ENCODE peak calls at places on chromosome 4, in five cellular contexts. B is K562, F is SK-N-SH, N is GM12878, H is HepG2. R is an unnamed sample.
A peak's percentile ranks its signal among the peaks of the same experiment; 100 is the strongest.

GRCh38 chr4:2699534-2699933 is 56.6 kb downstream of the TNIP2 start:
- DNase-seq in B (no peak), F (no peak), N (no peak), H (no peak), R (no peak)

GRCh38 chr4:88939697-88940096 is 117.3 kb downstream of the FAM13A start:
- DNase-seq in B (no peak), F (no peak), N (no peak), H (no peak), R (no peak)

GRCh38 chr4:125975861-125976397 is 661.2 kb downstream of the FAT4 start:
- DNase-seq in B (no peak), F (no peak), N (no peak), H (no peak), R (no peak)

GRCh38 chr4:26717332-26717731 is 133.4 kb downstream of the TBC1D19 start:
- DNase-seq in B (no peak), F (no peak), N (no peak), H (no peak), R (no peak)

GRCh38 chr4:2767046-2767704 is 11.0 kb upstream of the TNIP2 start:
- DNase-seq in B (no peak), F (peak; percentile 29), N (no peak), H (no peak), R (no peak)

GRCh38 chr4:15777697-15778096 is 431 bp upstream of the CD38 start:
- DNase-seq in B (no peak), F (no peak), N (no peak), H (no peak), R (no peak)

GRCh38 chr4:122759639-122760310 is 27.3 kb downstream of the BBS12 start:
- DNase-seq in B (no peak), F (no peak), N (no peak), H (no peak), R (no peak)

GRCh38 chr4:1049591-1049905 is 38.1 kb downstream of the FGFRL1 start:
- DNase-seq in B (no peak), F (peak; percentile 51), N (no peak), H (no peak), R (no peak)

GRCh38 chr4:52234539-52235174 is 183.6 kb downstream of the SPATA18 start:
- DNase-seq in B (no peak), F (peak; percentile 38), N (no peak), H (peak; percentile 50), R (peak; percentile 69)

GRCh38 chr4:175450446-175450845 is 361.6 kb downstream of the GPM6A start:
- DNase-seq in B (no peak), F (no peak), N (no peak), H (no peak), R (no peak)

GRCh38 chr4:39814403-39815185 is 116.7 kb downstream of the UBE2K start:
- DNase-seq in B (no peak), F (peak; percentile 24), N (no peak), H (peak; percentile 43), R (peak; percentile 42)

GRCh38 chr4:128107766-128108165 is 46.7 kb downstream of the LARP1B start:
- DNase-seq in B (no peak), F (no peak), N (no peak), H (no peak), R (no peak)

GRCh38 chr4:25696409-25696808 is 40.8 kb downstream of the SLC34A2 start:
- DNase-seq in B (no peak), F (no peak), N (no peak), H (no peak), R (no peak)

GRCh38 chr4:55215087-55215486 is 89.7 kb upstream of the KDR start:
- DNase-seq in B (no peak), F (no peak), N (no peak), H (no peak), R (no peak)

GRCh38 chr4:83753260-83753659 is 217.4 kb downstream of the GPAT3 start:
- DNase-seq in B (no peak), F (no peak), N (no peak), H (no peak), R (no peak)

GRCh38 chr4:143617994-143618679 is 82.3 kb downstream of the FREM3 start:
- DNase-seq in B (no peak), F (no peak), N (no peak), H (no peak), R (no peak)

GRCh38 chr4:139367421-139368090 is 65.3 kb upstream of the NDUFC1 start:
- DNase-seq in B (no peak), F (no peak), N (no peak), H (no peak), R (no peak)

GRCh38 chr4:93788712-93789111 is 39.8 kb upstream of the ATOH1 start:
- DNase-seq in B (peak; percentile 12), F (peak; percentile 35), N (no peak), H (peak; percentile 7), R (peak; percentile 43)

GRCh38 chr4:79688696-79689095 is 280.7 kb upstream of the GK2 start:
- DNase-seq in B (no peak), F (no peak), N (no peak), H (no peak), R (no peak)

GRCh38 chr4:183136880-183137279 is 37.8 kb downstream of the WWC2 start:
- DNase-seq in B (no peak), F (no peak), N (no peak), H (no peak), R (no peak)

GRCh38 chr4:158013858-158014257 is 159.0 kb downstream of the GASK1B start:
- DNase-seq in B (no peak), F (no peak), N (no peak), H (no peak), R (no peak)

GRCh38 chr4:94256833-94257232 is 49.2 kb downstream of the SMARCAD1 start:
- DNase-seq in B (no peak), F (no peak), N (no peak), H (peak; percentile 2), R (peak; percentile 14)

GRCh38 chr4:132169660-132170059 is 979.4 kb upstream of the PCDH10 start:
- DNase-seq in B (no peak), F (no peak), N (no peak), H (no peak), R (no peak)

GRCh38 chr4:97950836-97951235 is 192.4 kb downstream of the STPG2 start:
- DNase-seq in B (no peak), F (no peak), N (no peak), H (no peak), R (no peak)

GRCh38 chr4:77819836-77820679 is 890 bp upstream of the CNOT6L start:
- DNase-seq in B (peak; percentile 93), F (peak; percentile 94), N (peak; percentile 37), H (peak; percentile 52), R (peak; percentile 87)

GRCh38 chr4:46933686-46934085 is 24.6 kb upstream of the COX7B2 start:
- DNase-seq in B (no peak), F (no peak), N (no peak), H (no peak), R (no peak)

GRCh38 chr4:125229596-125230058 is 85.1 kb upstream of the FAT4 start:
- DNase-seq in B (no peak), F (no peak), N (no peak), H (no peak), R (no peak)

GRCh38 chr4:140046573-140046972 is 107.4 kb downstream of the MAML3 start:
- DNase-seq in B (no peak), F (no peak), N (no peak), H (no peak), R (no peak)

GRCh38 chr4:41874873-41875272 is 60.4 kb upstream of the TMEM33 start:
- DNase-seq in B (no peak), F (no peak), N (no peak), H (no peak), R (no peak)

GRCh38 chr4:154164931-154165839 is 326.4 kb downstream of the DCHS2 start:
- DNase-seq in B (no peak), F (no peak), N (peak; percentile 69), H (no peak), R (no peak)

GRCh38 chr4:6621556-6621927 is 18.9 kb upstream of the MRFAP1 start:
- DNase-seq in B (no peak), F (peak; percentile 16), N (no peak), H (no peak), R (no peak)

GRCh38 chr4:6627832-6628231 is 12.7 kb upstream of the MRFAP1 start:
- DNase-seq in B (no peak), F (no peak), N (no peak), H (peak; percentile 61), R (no peak)

GRCh38 chr4:6622744-6623143 is 17.7 kb upstream of the MRFAP1 start:
- DNase-seq in B (no peak), F (no peak), N (no peak), H (no peak), R (no peak)

GRCh38 chr4:6626066-6626465 is 14.4 kb upstream of the MRFAP1 start:
- DNase-seq in B (no peak), F (no peak), N (no peak), H (no peak), R (no peak)

GRCh38 chr4:6625256-6625655 is 15.2 kb upstream of the MRFAP1 start:
- DNase-seq in B (no peak), F (peak; percentile 16), N (no peak), H (no peak), R (no peak)
- TF ChIP-seq JUND in B (no peak), F (no peak), N (no peak), H (no peak), R (no peak)

DNA sequence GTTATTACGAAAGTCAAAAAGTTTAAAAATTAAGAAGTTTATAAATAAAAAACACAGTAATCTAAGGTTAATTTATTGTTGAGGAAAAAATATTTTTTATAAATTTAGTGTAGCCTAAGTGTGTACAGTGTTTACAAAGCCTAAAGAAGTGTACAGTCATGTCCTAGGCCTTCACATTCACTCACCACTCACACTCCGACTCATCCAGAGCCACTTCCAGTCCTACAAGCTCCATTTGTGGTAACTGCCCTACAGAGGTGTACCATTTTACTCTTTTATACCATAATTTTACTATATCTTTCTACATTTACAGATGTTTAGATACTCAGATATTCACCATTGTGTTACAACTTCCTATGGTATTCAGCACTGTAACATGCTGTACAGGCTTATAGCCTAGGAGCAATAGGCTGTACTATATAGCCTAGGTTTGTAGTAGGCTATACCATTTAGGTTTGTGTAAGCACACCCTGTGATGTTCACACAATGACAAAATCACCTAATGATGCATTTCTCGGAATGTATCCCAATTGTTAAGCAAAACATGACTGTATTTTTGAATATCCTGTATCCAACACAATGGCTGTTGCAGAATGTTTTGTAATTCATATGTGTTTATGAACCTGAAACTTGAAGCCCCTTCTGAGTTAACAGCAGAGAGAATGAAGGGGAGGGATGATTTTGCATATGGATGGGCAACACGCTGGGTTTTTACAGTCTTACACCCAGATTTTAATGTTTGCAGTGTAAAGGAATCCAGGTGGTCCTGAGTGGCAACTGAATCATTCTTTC is 3.1 kb downstream of the PPBP start:
- DNase-seq in B (no peak), F (no peak), N (no peak), H (no peak), R (no peak)
- TF ChIP-seq JUND in B (no peak), F (no peak), N (no peak), H (no peak), R (no peak)

DNA sequence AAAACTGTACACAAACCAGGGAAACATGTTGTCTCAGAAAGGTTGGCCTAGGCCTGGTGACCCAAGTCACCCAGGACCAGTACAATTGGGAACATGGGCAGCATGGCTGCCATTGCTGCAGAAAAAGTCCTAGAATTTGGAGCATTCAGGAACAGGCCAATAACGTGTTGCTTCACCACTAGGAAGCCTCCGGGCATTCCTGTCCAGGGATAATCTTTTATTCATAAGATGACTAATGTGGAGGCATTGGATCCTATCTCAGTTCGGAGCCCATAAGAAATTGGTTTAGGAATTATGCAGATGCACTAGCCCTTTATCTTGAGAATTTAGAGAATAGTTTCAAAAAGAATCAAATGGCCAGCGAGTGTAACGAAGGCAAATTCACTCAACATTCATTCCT is 242.8 kb upstream of the NDST4 start:
- DNase-seq in B (no peak), F (no peak), N (no peak), H (no peak), R (no peak)
- TF ChIP-seq JUND in B (no peak), F (no peak), N (no peak), H (no peak), R (no peak)

GRCh38 chr4:160877087-160877790 is 1286.6 kb downstream of the FSTL5 start:
- DNase-seq in B (no peak), F (no peak), N (no peak), H (peak; percentile 0), R (no peak)
- TF ChIP-seq JUND in B (no peak), F (no peak), N (no peak), H (no peak), R (no peak)